ENCODE peak calls at places on chromosomes 11 and 22, in four cellular contexts. O, C, Z and H are unnamed samples.

GRCh38 chr22:46087816-46088277 is 62.5 kb upstream of the PPARA start:
- DNase-seq in O (peak; percentile 62), C (peak; percentile 67), Z (no peak), H (no peak)

GRCh38 chr11:9719949-9720646 is 56.2 kb downstream of the SWAP70 start:
- DNase-seq in O (no peak), C (no peak), Z (no peak), H (no peak)

GRCh38 chr22:34841321-34841901 is 224.5 kb upstream of the ISX start:
- DNase-seq in O (no peak), C (no peak), Z (no peak), H (no peak)

GRCh38 chr11:117985953-117986887 is at the start of gene IL10RA:
- DNase-seq in O (peak; percentile 90), C (peak; percentile 40), Z (peak; percentile 8), H (no peak)

GRCh38 chr11:128400382-128401203 is 186.8 kb downstream of the ETS1 start:
- DNase-seq in O (no peak), C (no peak), Z (no peak), H (no peak)

GRCh38 chr22:48650323-48651035 is 1177.2 kb downstream of the BRD1 start:
- DNase-seq in O (no peak), C (no peak), Z (no peak), H (no peak)

GRCh38 chr22:41524283-41524682 is 20.0 kb downstream of the POLR3H start:
- DNase-seq in O (no peak), C (no peak), Z (no peak), H (no peak)

GRCh38 chr22:44543781-44544181 is 45.7 kb upstream of the RTL6 start:
- DNase-seq in O (no peak), C (no peak), Z (no peak), H (no peak)

GRCh38 chr11:128965485-128965884 is 22.8 kb upstream of the TP53AIP1 start:
- DNase-seq in O (no peak), C (no peak), Z (no peak), H (peak; percentile 59)

GRCh38 chr11:17184882-17185587 is 22.8 kb downstream of the PIK3C2A start:
- DNase-seq in O (no peak), C (no peak), Z (no peak), H (no peak)

GRCh38 chr11:50247309-50247874 is 214.7 kb downstream of the OR4C45 start:
- DNase-seq in O (no peak), C (no peak), Z (no peak), H (no peak)

GRCh38 chr11:120835601-120836228 is 188.2 kb upstream of the TBCEL start:
- DNase-seq in O (no peak), C (no peak), Z (peak; percentile 5), H (peak; percentile 63)

GRCh38 chr11:116217006-116217405 is 555.8 kb downstream of the BUD13 start:
- DNase-seq in O (peak; percentile 55), C (peak; percentile 48), Z (peak; percentile 34), H (no peak)

GRCh38 chr22:42365337-42365865 is 66.8 kb downstream of the NFAM1 start:
- DNase-seq in O (no peak), C (no peak), Z (no peak), H (no peak)

GRCh38 chr11:25981998-25982397 is 349.9 kb upstream of the ANO3 start:
- DNase-seq in O (peak; percentile 14), C (peak; percentile 57), Z (peak; percentile 53), H (peak; percentile 46)

GRCh38 chr11:45948341-45948740 is 25.9 kb downstream of the LARGE2 start:
- DNase-seq in O (no peak), C (no peak), Z (no peak), H (no peak)

GRCh38 chr11:2266586-2267305 is 3.6 kb downstream of the ASCL2 start:
- DNase-seq in O (no peak), C (no peak), Z (no peak), H (no peak)

GRCh38 chr11:132334769-132335280 is 964.4 kb downstream of the NTM start:
- DNase-seq in O (no peak), C (no peak), Z (no peak), H (no peak)

GRCh38 chr22:25028841-25029141 is 76.3 kb downstream of the KIAA1671 start:
- DNase-seq in O (no peak), C (no peak), Z (no peak), H (no peak)

GRCh38 chr11:68552542-68552941 is 92.0 kb downstream of the PPP6R3 start:
- DNase-seq in O (no peak), C (no peak), Z (no peak), H (no peak)

GRCh38 chr11:68550485-68550817 is 89.9 kb downstream of the PPP6R3 start:
- DNase-seq in O (no peak), C (no peak), Z (no peak), H (no peak)

GRCh38 chr11:68551223-68551622 is 90.7 kb downstream of the PPP6R3 start:
- DNase-seq in O (no peak), C (no peak), Z (no peak), H (no peak)

GRCh38 chr11:68551777-68552176 is 91.2 kb downstream of the PPP6R3 start:
- DNase-seq in O (no peak), C (no peak), Z (no peak), H (no peak)

GRCh38 chr11:68549789-68550484 is 89.4 kb downstream of the PPP6R3 start:
- DNase-seq in O (no peak), C (no peak), Z (no peak), H (no peak)
- TF ChIP-seq CHD4 in O (no peak), C (no peak), Z (no peak), H (no peak)

GRCh38 chr11:62771144-62772021 is at the start of gene TAF6L:
- DNase-seq in O (peak; percentile 99), C (peak; percentile 97), Z (peak; percentile 97), H (peak; percentile 77)
- TF ChIP-seq CEBPB in O (no peak), C (no peak), Z (no peak), H (no peak)

DNA sequence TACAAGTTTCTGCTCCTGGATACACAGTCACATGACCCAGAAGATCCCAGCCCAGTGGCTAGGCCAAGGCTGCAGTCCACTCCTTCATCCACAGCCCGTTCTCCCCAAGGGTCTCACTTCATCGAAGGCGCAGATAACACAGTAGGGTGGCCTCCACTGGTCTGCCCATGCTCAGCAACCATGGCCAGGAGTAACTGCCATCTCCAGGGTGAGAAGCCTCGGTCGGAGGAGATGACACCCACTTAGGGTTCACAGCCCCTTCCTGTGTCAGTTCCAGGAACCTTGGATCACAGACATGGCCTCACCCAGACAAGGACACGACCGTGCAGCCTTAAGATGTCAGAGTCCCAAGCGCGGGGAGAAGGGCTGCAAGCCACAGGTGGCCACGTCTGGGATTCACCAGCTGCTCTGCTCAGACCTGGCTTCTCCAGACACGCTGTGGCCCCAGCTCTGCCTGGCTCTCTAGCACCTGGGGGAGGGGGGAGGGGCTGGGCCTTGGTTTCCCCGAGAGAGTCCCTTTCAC is 2.6 kb downstream of the BET1L start:
- DNase-seq in O (no peak), C (no peak), Z (no peak), H (no peak)
- H3K4me2 ChIP-seq in O (no peak overlapping the region), C (no peak overlapping the region), Z (no peak overlapping the region), H (no peak overlapping the region)

DNA sequence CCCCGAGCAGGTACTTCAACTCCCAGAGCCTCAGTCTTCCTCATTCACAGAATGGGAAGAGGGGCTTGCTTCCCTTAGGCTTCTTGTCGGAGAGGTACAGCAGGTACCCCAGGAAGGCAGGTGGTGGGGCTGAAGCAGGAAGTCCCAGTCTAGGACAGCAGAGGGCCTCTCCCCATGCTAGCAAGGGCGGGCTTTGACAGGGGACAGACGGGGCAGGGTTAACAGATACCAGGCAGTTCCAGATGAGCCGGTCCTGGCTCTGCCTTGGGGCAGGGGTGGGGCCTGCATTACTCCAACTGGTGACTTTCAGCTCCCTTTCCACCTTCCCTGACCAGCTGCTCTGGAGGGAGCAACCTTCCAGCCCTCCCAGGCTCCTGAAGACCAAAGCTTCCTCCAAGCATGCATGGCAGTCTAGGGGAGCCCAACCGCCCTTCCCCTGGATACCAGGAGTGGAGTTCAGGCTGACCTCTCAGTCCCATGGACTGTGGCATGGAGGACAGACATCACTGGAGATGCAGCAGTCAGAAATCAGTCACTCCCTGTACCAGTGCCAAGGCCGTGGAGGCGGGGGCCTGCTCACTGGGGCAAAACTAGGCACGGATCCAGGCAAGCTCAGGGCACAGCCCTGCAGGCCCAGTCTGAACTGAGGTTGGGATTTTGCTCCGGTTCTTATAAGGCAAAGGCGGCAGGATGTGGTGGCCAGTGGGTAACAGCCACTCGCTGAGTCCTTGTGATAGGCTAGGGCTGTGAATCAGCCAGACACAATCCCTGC is 60.5 kb downstream of the NAT10 start:
- DNase-seq in O (peak; percentile 17), C (no peak), Z (no peak), H (no peak)
- TF ChIP-seq CHD4 in O (no peak), C (no peak), Z (no peak), H (no peak)